ENCODE peak calls at places on chromosomes 2 and 18, in five cellular contexts. One of them, this sample, is unnamed.

GRCh38 chr2:214378455-214379103 is 32.3 kb upstream of the VWC2L start:
- DNase-seq in NB4: no peak
- DNase-seq in uterus: no peak
- DNase-seq in CD4-positive, alpha-beta T cell: no peak
- DNase-seq in cardiac muscle cell: no peak
- DNase-seq in this sample: no peak

GRCh38 chr2:237432484-237433092 is 18.6 kb upstream of the COL6A3 start:
- DNase-seq in NB4: no peak
- DNase-seq in uterus: no peak
- DNase-seq in CD4-positive, alpha-beta T cell: peak; percentile 80
- DNase-seq in cardiac muscle cell: no peak
- DNase-seq in this sample: no peak

GRCh38 chr2:63801455-63801854 is 40.2 kb upstream of the UGP2 start:
- DNase-seq in NB4: no peak
- DNase-seq in uterus: no peak
- DNase-seq in CD4-positive, alpha-beta T cell: no peak
- DNase-seq in cardiac muscle cell: no peak
- DNase-seq in this sample: no peak

GRCh38 chr2:121791801-121792221 is 36.4 kb downstream of the TSN start:
- DNase-seq in NB4: no peak
- DNase-seq in uterus: no peak
- DNase-seq in CD4-positive, alpha-beta T cell: no peak
- DNase-seq in cardiac muscle cell: no peak
- DNase-seq in this sample: no peak

GRCh38 chr2:108988796-108989713 is at the start of gene EDAR:
- DNase-seq in NB4: peak; percentile 33
- DNase-seq in uterus: no peak
- DNase-seq in CD4-positive, alpha-beta T cell: peak; percentile 50
- DNase-seq in cardiac muscle cell: peak; percentile 70
- DNase-seq in this sample: peak; percentile 31

GRCh38 chr18:59837586-59837985 is 62.2 kb upstream of the PMAIP1 start:
- DNase-seq in NB4: peak; percentile 73
- DNase-seq in uterus: peak; percentile 31
- DNase-seq in CD4-positive, alpha-beta T cell: peak; percentile 21
- DNase-seq in cardiac muscle cell: peak; percentile 72
- DNase-seq in this sample: peak; percentile 20

GRCh38 chr2:167310442-167310841 is 422.2 kb downstream of the XIRP2 start:
- DNase-seq in NB4: no peak
- DNase-seq in uterus: no peak
- DNase-seq in CD4-positive, alpha-beta T cell: no peak
- DNase-seq in cardiac muscle cell: peak; percentile 79
- DNase-seq in this sample: no peak

GRCh38 chr2:239711911-239712570 is 311.2 kb upstream of the HDAC4 start:
- DNase-seq in NB4: no peak
- DNase-seq in uterus: no peak
- DNase-seq in CD4-positive, alpha-beta T cell: no peak
- DNase-seq in cardiac muscle cell: no peak
- DNase-seq in this sample: no peak

GRCh38 chr18:8786766-8787670 is 81.7 kb downstream of the MTCL1 start:
- DNase-seq in NB4: no peak
- DNase-seq in uterus: no peak
- DNase-seq in CD4-positive, alpha-beta T cell: no peak
- DNase-seq in cardiac muscle cell: no peak
- DNase-seq in this sample: no peak

GRCh38 chr2:227388537-227389011 is 825 bp upstream of the SCYGR1 start:
- DNase-seq in NB4: no peak
- DNase-seq in uterus: no peak
- DNase-seq in CD4-positive, alpha-beta T cell: no peak
- DNase-seq in cardiac muscle cell: no peak
- DNase-seq in this sample: no peak

GRCh38 chr2:239443666-239444567 is 43.1 kb upstream of the HDAC4 start:
- DNase-seq in NB4: no peak
- DNase-seq in uterus: no peak
- DNase-seq in CD4-positive, alpha-beta T cell: no peak
- DNase-seq in cardiac muscle cell: no peak
- DNase-seq in this sample: no peak

GRCh38 chr2:6008186-6008585 is 316.0 kb downstream of the SOX11 start:
- DNase-seq in NB4: no peak
- DNase-seq in uterus: no peak
- DNase-seq in CD4-positive, alpha-beta T cell: no peak
- DNase-seq in cardiac muscle cell: no peak
- DNase-seq in this sample: no peak

GRCh38 chr18:71075147-71075546 is 786.3 kb downstream of the SOCS6 start:
- DNase-seq in NB4: no peak
- DNase-seq in uterus: no peak
- DNase-seq in CD4-positive, alpha-beta T cell: no peak
- DNase-seq in cardiac muscle cell: no peak
- DNase-seq in this sample: no peak

GRCh38 chr2:96407041-96407918 is 71.7 kb downstream of the NCAPH start:
- DNase-seq in NB4: peak; percentile 83
- DNase-seq in uterus: peak; percentile 58
- DNase-seq in CD4-positive, alpha-beta T cell: peak; percentile 68
- DNase-seq in cardiac muscle cell: peak; percentile 79
- DNase-seq in this sample: peak; percentile 64

GRCh38 chr2:1730047-1730937 is 14.0 kb downstream of the PXDN start:
- DNase-seq in NB4: no peak
- DNase-seq in uterus: peak; percentile 60
- DNase-seq in CD4-positive, alpha-beta T cell: no peak
- DNase-seq in cardiac muscle cell: no peak
- DNase-seq in this sample: no peak

GRCh38 chr2:134224005-134224404 is 29.9 kb upstream of the MGAT5 start:
- DNase-seq in NB4: no peak
- DNase-seq in uterus: no peak
- DNase-seq in CD4-positive, alpha-beta T cell: no peak
- DNase-seq in cardiac muscle cell: no peak
- DNase-seq in this sample: no peak

GRCh38 chr2:1641498-1641897 is 102.8 kb downstream of the PXDN start:
- DNase-seq in NB4: no peak
- DNase-seq in uterus: no peak
- DNase-seq in CD4-positive, alpha-beta T cell: no peak
- DNase-seq in cardiac muscle cell: peak; percentile 76
- DNase-seq in this sample: no peak

GRCh38 chr2:237269121-237269875 is 144.7 kb downstream of the COL6A3 start:
- DNase-seq in NB4: no peak
- DNase-seq in uterus: no peak
- DNase-seq in CD4-positive, alpha-beta T cell: no peak
- DNase-seq in cardiac muscle cell: no peak
- DNase-seq in this sample: no peak

GRCh38 chr2:170466632-170467031 is 248.5 kb upstream of the SP5 start:
- DNase-seq in NB4: no peak
- DNase-seq in uterus: no peak
- DNase-seq in CD4-positive, alpha-beta T cell: no peak
- DNase-seq in cardiac muscle cell: no peak
- DNase-seq in this sample: no peak

GRCh38 chr18:45836242-45837215 is 11.1 kb downstream of the SIGLEC15 start:
- DNase-seq in NB4: no peak
- DNase-seq in uterus: no peak
- DNase-seq in CD4-positive, alpha-beta T cell: no peak
- DNase-seq in cardiac muscle cell: no peak
- DNase-seq in this sample: no peak

GRCh38 chr2:235330775-235331438 is 162.9 kb upstream of the AGAP1 start:
- DNase-seq in NB4: no peak
- DNase-seq in uterus: no peak
- DNase-seq in CD4-positive, alpha-beta T cell: no peak
- DNase-seq in cardiac muscle cell: no peak
- DNase-seq in this sample: no peak

GRCh38 chr2:161564906-161565305 is 59.3 kb upstream of the SLC4A10 start:
- DNase-seq in NB4: no peak
- DNase-seq in uterus: no peak
- DNase-seq in CD4-positive, alpha-beta T cell: no peak
- DNase-seq in cardiac muscle cell: no peak
- DNase-seq in this sample: no peak

GRCh38 chr2:161571051-161571429 is 53.2 kb upstream of the SLC4A10 start:
- DNase-seq in NB4: no peak
- DNase-seq in uterus: no peak
- DNase-seq in CD4-positive, alpha-beta T cell: no peak
- DNase-seq in cardiac muscle cell: no peak
- DNase-seq in this sample: no peak

GRCh38 chr2:161569401-161569800 is 54.8 kb upstream of the SLC4A10 start:
- DNase-seq in NB4: no peak
- DNase-seq in uterus: no peak
- DNase-seq in CD4-positive, alpha-beta T cell: no peak
- DNase-seq in cardiac muscle cell: no peak
- DNase-seq in this sample: no peak

GRCh38 chr2:161576421-161576820 is 47.8 kb upstream of the SLC4A10 start:
- DNase-seq in NB4: peak; percentile 57
- DNase-seq in uterus: no peak
- DNase-seq in CD4-positive, alpha-beta T cell: no peak
- DNase-seq in cardiac muscle cell: no peak
- DNase-seq in this sample: no peak

GRCh38 chr2:161570424-161571050 is 53.7 kb upstream of the SLC4A10 start:
- DNase-seq in NB4: no peak
- DNase-seq in uterus: no peak
- DNase-seq in CD4-positive, alpha-beta T cell: no peak
- DNase-seq in cardiac muscle cell: no peak
- DNase-seq in this sample: no peak
- TF ChIP-seq CTCF in NB4: no peak
- TF ChIP-seq CTCF in uterus: no peak
- TF ChIP-seq CTCF in CD4-positive, alpha-beta T cell: no peak
- TF ChIP-seq CTCF in cardiac muscle cell: no peak
- TF ChIP-seq CTCF in this sample: peak; percentile 33

DNA sequence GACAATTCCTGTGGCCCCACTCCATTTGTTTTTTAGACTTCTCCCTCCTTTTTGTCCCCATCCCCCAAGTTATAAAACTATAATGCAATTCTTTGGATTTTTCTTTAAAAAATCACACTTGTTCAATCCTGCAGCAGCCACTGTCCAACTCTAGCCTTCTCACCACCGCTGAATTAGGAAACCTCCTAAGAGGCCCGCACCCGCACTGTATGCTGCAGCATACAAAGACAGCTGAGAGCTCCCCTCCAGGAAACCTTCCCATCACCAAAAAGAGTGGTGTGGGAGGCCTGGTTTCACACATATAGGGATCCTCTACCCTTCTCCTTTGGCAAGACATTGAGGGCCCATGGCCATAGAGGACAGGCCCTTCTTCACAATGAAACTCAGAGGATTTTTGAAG is 2.9 kb downstream of the PCGF1 start:
- DNase-seq in NB4: no peak
- DNase-seq in uterus: no peak
- DNase-seq in CD4-positive, alpha-beta T cell: no peak
- DNase-seq in cardiac muscle cell: no peak
- DNase-seq in this sample: no peak
- TF ChIP-seq CTCF in NB4: no peak
- TF ChIP-seq CTCF in uterus: no peak
- TF ChIP-seq CTCF in CD4-positive, alpha-beta T cell: no peak
- TF ChIP-seq CTCF in cardiac muscle cell: no peak
- TF ChIP-seq CTCF in this sample: no peak

GRCh38 chr2:226116346-226116745 is 683.3 kb downstream of the IRS1 start:
- DNase-seq in NB4: no peak
- DNase-seq in uterus: no peak
- DNase-seq in CD4-positive, alpha-beta T cell: no peak
- DNase-seq in cardiac muscle cell: no peak
- DNase-seq in this sample: no peak

GRCh38 chr2:226115832-226116200 is 683.8 kb downstream of the IRS1 start:
- DNase-seq in NB4: no peak
- DNase-seq in uterus: no peak
- DNase-seq in CD4-positive, alpha-beta T cell: no peak
- DNase-seq in cardiac muscle cell: no peak
- DNase-seq in this sample: no peak

GRCh38 chr2:226115102-226115831 is 684.4 kb downstream of the IRS1 start:
- DNase-seq in NB4: peak; percentile 92
- DNase-seq in uterus: no peak
- DNase-seq in CD4-positive, alpha-beta T cell: no peak
- DNase-seq in cardiac muscle cell: no peak
- DNase-seq in this sample: no peak

GRCh38 chr2:226117506-226118065 is 682.0 kb downstream of the IRS1 start:
- DNase-seq in NB4: no peak
- DNase-seq in uterus: no peak
- DNase-seq in CD4-positive, alpha-beta T cell: no peak
- DNase-seq in cardiac muscle cell: no peak
- DNase-seq in this sample: no peak

GRCh38 chr2:226114436-226114835 is 685.2 kb downstream of the IRS1 start:
- DNase-seq in NB4: peak; percentile 44
- DNase-seq in uterus: no peak
- DNase-seq in CD4-positive, alpha-beta T cell: no peak
- DNase-seq in cardiac muscle cell: peak; percentile 50
- DNase-seq in this sample: no peak
- TF ChIP-seq CTCF in NB4: no peak
- TF ChIP-seq CTCF in uterus: no peak
- TF ChIP-seq CTCF in CD4-positive, alpha-beta T cell: no peak
- TF ChIP-seq CTCF in cardiac muscle cell: no peak
- TF ChIP-seq CTCF in this sample: no peak

DNA sequence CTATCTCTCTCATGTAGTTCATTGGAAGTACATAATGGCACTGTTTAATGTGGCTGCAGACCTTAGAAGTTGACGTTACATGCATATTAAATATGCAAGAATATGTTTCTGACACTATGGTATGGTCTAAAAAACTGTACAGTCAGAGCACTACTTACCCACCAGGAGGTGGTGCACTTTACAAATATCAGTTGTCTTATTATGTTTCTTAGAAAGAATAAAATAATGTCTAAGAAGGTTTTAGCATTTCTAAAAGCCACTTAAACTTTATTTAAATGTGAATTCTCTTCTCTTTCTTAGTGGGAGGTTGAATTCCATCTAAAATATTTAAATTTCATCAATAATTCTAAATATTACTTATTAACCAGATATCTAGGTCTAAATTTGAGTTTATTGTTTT is 4.3 kb downstream of the TMEFF2 start:
- DNase-seq in NB4: peak; percentile 25
- DNase-seq in uterus: no peak
- DNase-seq in CD4-positive, alpha-beta T cell: no peak
- DNase-seq in cardiac muscle cell: peak; percentile 28
- DNase-seq in this sample: no peak
- TF ChIP-seq CTCF in NB4: peak; percentile 28
- TF ChIP-seq CTCF in uterus: peak; percentile 3
- TF ChIP-seq CTCF in CD4-positive, alpha-beta T cell: no peak
- TF ChIP-seq CTCF in cardiac muscle cell: peak; percentile 68
- TF ChIP-seq CTCF in this sample: peak; percentile 67

GRCh38 chr2:136131961-136132839 is 14.3 kb upstream of the CXCR4 start:
- DNase-seq in NB4: peak; percentile 49
- DNase-seq in uterus: no peak
- DNase-seq in CD4-positive, alpha-beta T cell: peak; percentile 77
- DNase-seq in cardiac muscle cell: no peak
- DNase-seq in this sample: no peak
- TF ChIP-seq CTCF in NB4: no peak
- TF ChIP-seq CTCF in uterus: no peak
- TF ChIP-seq CTCF in CD4-positive, alpha-beta T cell: no peak
- TF ChIP-seq CTCF in cardiac muscle cell: no peak
- TF ChIP-seq CTCF in this sample: no peak

GRCh38 chr2:197434541-197435513 is at the start of gene SF3B1:
- DNase-seq in NB4: peak; percentile 99
- DNase-seq in uterus: peak; percentile 97
- DNase-seq in CD4-positive, alpha-beta T cell: peak; percentile 99
- DNase-seq in cardiac muscle cell: peak; percentile 98
- DNase-seq in this sample: peak; percentile 96
- TF ChIP-seq CTCF in NB4: no peak
- TF ChIP-seq CTCF in uterus: no peak
- TF ChIP-seq CTCF in CD4-positive, alpha-beta T cell: no peak
- TF ChIP-seq CTCF in cardiac muscle cell: no peak
- TF ChIP-seq CTCF in this sample: no peak

This sample was measured in neural crest cell.